ENCODE peak calls at places on chromosomes 11 and 22, in five cellular contexts. Y, T, D, B and K are unnamed samples.

GRCh38 chr11:118975771-118976709 is 4.5 kb downstream of the FOXR1 start:
- DNase-seq in B (no peak), Y (no peak), D (no peak), T (no peak), K (no peak)

GRCh38 chr11:59849129-59849528 is 3.8 kb upstream of the CBLIF start:
- DNase-seq in D (no peak), B (no peak), T (no peak), Y (no peak), K (no peak)

GRCh38 chr11:109939176-109939810 is 153.9 kb upstream of the ZC3H12C start:
- DNase-seq in B (peak; percentile 54), Y (no peak), T (no peak), D (peak; percentile 44), K (no peak)

GRCh38 chr11:117593065-117593464 is 204.0 kb downstream of the DSCAML1 start:
- DNase-seq in B (no peak), T (no peak), Y (no peak), D (no peak), K (no peak)

GRCh38 chr11:10413268-10413667 is 41.8 kb upstream of the AMPD3 start:
- DNase-seq in Y (no peak), B (peak; percentile 28), T (no peak), D (no peak), K (no peak)

GRCh38 chr22:39106326-39106725 is 9.3 kb downstream of the APOBEC3H start:
- DNase-seq in Y (no peak), D (no peak), B (peak; percentile 52), T (no peak), K (no peak)

GRCh38 chr11:59216654-59217640 is 4.2 kb upstream of the MPEG1 start:
- DNase-seq in Y (peak; percentile 99), T (no peak), D (no peak), B (no peak), K (no peak)

GRCh38 chr11:102323542-102324261 is 6.4 kb downstream of the BIRC3 start:
- DNase-seq in D (no peak), Y (no peak), T (no peak), B (no peak), K (no peak)

GRCh38 chr11:61277973-61278565 is 17.0 kb downstream of the VWCE start:
- DNase-seq in Y (no peak), B (no peak), D (no peak), T (no peak), K (no peak)

GRCh38 chr11:126053340-126054286 is 9.1 kb downstream of the CDON start:
- DNase-seq in Y (no peak), B (no peak), T (no peak), D (no peak), K (no peak)

GRCh38 chr11:28858076-28858475 is 749.9 kb downstream of the METTL15 start:
- DNase-seq in B (no peak), D (no peak), Y (no peak), T (no peak), K (no peak)

GRCh38 chr11:24716403-24716802 is 219.6 kb downstream of the LUZP2 start:
- DNase-seq in T (no peak), Y (no peak), B (no peak), D (no peak), K (no peak)

GRCh38 chr22:40426671-40427070 is 56.3 kb downstream of the SGSM3 start:
- DNase-seq in Y (no peak), T (no peak), B (no peak), D (no peak), K (no peak)

GRCh38 chr11:113085446-113085845 is 124.2 kb downstream of the NCAM1 start:
- DNase-seq in Y (no peak), B (no peak), T (no peak), D (no peak), K (no peak)

GRCh38 chr11:16779436-16779835 is 41.0 kb downstream of the C11orf58 start:
- DNase-seq in B (no peak), D (peak; percentile 80), Y (no peak), T (no peak), K (peak; percentile 33)

GRCh38 chr11:72238040-72238450 is 5.9 kb downstream of the PHOX2A start:
- DNase-seq in D (peak; percentile 77), T (peak; percentile 85), B (peak; percentile 47), Y (no peak), K (peak; percentile 94)

GRCh38 chr22:47285981-47286380 is 523.5 kb downstream of the TBC1D22A start:
- DNase-seq in T (no peak), Y (no peak), B (no peak), D (no peak), K (no peak)

DNA sequence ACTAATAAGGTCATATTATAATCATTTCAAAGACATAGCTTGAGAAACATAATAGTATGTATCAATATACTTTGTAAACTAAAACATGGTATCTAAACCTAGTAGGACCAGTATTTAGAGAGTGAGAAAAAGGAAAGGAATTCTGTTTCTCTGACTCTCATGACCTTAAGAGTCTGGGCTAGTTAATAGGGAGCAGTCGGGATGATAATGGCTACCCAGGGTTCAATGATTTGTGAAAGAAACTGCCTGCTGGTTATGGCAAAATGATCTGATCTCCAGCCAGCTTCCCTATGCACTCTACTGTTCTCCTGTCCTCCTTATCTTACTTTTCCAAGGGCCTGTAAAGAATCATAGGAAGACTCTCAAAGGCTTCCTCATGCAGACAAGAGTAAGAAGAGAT is 193.1 kb upstream of the PITPNB start:
- DNase-seq in B (no peak), D (no peak), Y (no peak), T (no peak), K (no peak)
- TF ChIP-seq USF2 in B (no peak), D (no peak), Y (no peak), T (no peak), K (no peak)

GRCh38 chr11:34143048-34143447 is 37.6 kb downstream of the NAT10 start:
- DNase-seq in D (no peak), B (no peak), T (no peak), Y (no peak), K (no peak)

GRCh38 chr11:34145847-34146381 is 40.5 kb downstream of the NAT10 start:
- DNase-seq in B (no peak), D (no peak), Y (peak; percentile 50), T (no peak), K (no peak)

GRCh38 chr11:34146411-34146810 is 41.0 kb downstream of the NAT10 start:
- DNase-seq in T (no peak), Y (no peak), D (no peak), B (no peak), K (no peak)

GRCh38 chr11:34146866-34147265 is 41.4 kb downstream of the NAT10 start:
- DNase-seq in B (no peak), Y (no peak), D (no peak), T (no peak), K (no peak)

DNA sequence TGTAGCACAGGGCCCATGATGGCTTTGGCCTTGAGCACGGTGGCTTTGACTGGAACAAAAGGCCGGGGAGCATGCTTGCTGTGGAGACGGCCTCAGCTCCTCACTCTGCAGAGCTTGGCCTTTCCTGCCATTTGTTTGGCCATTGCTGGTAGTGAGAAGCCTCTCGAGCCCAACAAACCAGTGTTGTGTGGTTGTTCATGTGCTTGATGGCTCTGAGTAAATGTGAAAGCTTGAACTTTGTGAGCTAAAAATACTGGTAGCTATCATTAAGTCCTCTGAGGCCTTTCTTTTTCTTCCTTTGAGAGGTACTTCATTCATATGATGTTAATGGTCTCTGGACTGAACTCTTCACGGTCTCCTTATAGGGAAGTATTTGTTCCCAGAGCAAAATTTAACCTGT is 39.6 kb downstream of the NAT10 start:
- DNase-seq in D (no peak), T (no peak), Y (peak; percentile 61), B (no peak), K (no peak)
- TF ChIP-seq SP1 in D (no peak), T (no peak), Y (no peak), B (no peak), K (no peak)

GRCh38 chr22:37762389-37762836 is 45.3 kb upstream of the GCAT start:
- DNase-seq in B (no peak), D (peak; percentile 71), T (no peak), Y (no peak), K (no peak)
- TF ChIP-seq USF2 in B (no peak), D (no peak), T (no peak), Y (no peak), K (no peak)

GRCh38 chr11:104254347-104254746 is 90.4 kb upstream of the PDGFD start:
- DNase-seq in B (peak; percentile 24), D (peak; percentile 14), T (peak; percentile 65), Y (no peak), K (peak; percentile 85)
- TF ChIP-seq SP1 in B (no peak), D (no peak), T (no peak), Y (no peak), K (no peak)